ENCODE peak calls at places on chromosomes 3 and 15, in four cellular contexts. J is HCT116, G is K562, X is HepG2. L is an unnamed sample.

GRCh38 chr15:78065284-78065872 is 12.1 kb downstream of the TBC1D2B start:
- DNase-seq in J (no peak), G (no peak), X (peak; percentile 99), L (no peak)

GRCh38 chr3:141454906-141455602 is 31.8 kb upstream of the RASA2 start:
- DNase-seq in X (peak; percentile 77), J (peak; percentile 70), G (peak; percentile 82), L (no peak)

GRCh38 chr3:161316006-161316689 is 55.2 kb downstream of the SPTSSB start:
- DNase-seq in G (no peak), X (no peak), J (no peak), L (no peak)

GRCh38 chr3:20023663-20024417 is 11.8 kb upstream of the PP2D1 start:
- DNase-seq in G (peak; percentile 59), X (no peak), J (no peak), L (no peak)

GRCh38 chr15:67808821-67809220 is 16.5 kb upstream of the SKOR1 start:
- DNase-seq in G (no peak), X (no peak), J (no peak), L (no peak)

GRCh38 chr3:193791041-193792032 is 198.3 kb downstream of the OPA1 start:
- DNase-seq in G (no peak), J (no peak), X (no peak), L (no peak)

GRCh38 chr3:187490366-187490765 is 122.2 kb downstream of the RTP4 start:
- DNase-seq in G (no peak), J (no peak), X (no peak), L (no peak)

GRCh38 chr15:85029221-85029620 is 47.6 kb downstream of the PDE8A start:
- DNase-seq in X (no peak), G (no peak), J (no peak), L (no peak)

GRCh38 chr15:78034495-78035191 is 42.9 kb downstream of the TBC1D2B start:
- DNase-seq in X (no peak), J (no peak), G (no peak), L (no peak)

GRCh38 chr3:23567917-23568316 is 237.8 kb upstream of the UBE2E1 start:
- DNase-seq in G (no peak), J (peak; percentile 36), X (no peak), L (no peak)

GRCh38 chr3:40996382-40996781 is 202.9 kb upstream of the CTNNB1 start:
- DNase-seq in X (no peak), G (no peak), J (no peak), L (no peak)

GRCh38 chr15:92143765-92144164 is 249.9 kb upstream of the ST8SIA2 start:
- DNase-seq in J (no peak), G (peak; percentile 9), X (no peak), L (no peak)

DNA sequence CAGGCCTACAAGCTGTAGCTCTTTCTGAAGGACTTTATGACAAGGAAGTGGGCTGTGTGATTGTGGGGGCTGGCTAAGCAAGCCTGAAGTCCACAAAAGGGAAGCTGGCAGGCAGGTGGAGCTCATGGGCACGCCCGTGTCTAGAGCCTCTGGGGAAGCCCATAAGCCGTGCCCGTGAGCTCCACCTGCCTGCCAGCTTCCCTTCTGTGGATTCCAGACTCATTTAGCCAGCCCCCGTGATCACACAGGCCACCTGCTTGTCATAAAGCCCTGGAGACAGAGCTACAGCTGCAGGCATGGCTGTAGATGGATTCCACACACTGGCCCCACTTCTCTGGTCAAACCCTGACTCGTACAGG is 15.2 kb downstream of the EFCC1 start:
- DNase-seq in J (no peak), G (no peak), X (peak; percentile 39), L (no peak)
- TF ChIP-seq FOSL1 in J (no peak), G (no peak), X (no peak), L (no peak)

DNA sequence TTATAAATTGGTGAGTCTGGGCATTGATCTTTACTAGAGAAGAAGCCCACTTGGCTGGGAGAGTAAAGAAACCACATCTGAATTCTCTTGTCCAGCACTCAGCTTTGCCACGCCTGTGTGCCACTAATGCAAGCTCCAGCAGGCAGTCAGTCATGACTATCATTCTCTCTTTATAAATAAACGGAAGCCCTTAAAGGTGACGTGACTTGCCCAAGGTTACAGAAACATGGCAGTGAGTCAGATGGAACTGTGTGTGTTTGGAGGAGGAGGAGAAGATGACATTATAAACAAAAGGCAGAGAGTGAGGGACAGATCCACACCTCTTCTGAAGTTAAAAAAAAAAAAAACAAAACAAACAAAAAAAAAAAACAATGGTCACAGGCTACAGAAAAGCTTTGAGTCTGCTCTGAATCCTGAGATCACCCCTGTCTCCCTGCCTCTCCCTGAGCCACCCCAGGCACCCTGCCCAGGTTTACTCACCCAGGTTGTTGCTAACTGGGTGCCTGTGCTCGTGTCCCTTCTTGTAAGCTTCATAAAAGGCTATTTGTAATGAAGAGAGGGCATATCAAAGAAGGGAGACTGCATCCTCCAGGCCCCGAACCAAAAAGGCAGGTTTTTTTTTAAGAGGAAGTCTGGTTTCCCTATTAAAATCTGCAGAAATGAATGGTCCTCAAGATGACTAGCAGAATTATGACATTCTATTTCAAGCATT is 119.7 kb upstream of the PHLDB2 start:
- DNase-seq in J (peak; percentile 86), X (peak; percentile 91), G (no peak), L (no peak)
- TF ChIP-seq POLR2A in J (no peak), X (no peak), G (no peak), L (no peak)

DNA sequence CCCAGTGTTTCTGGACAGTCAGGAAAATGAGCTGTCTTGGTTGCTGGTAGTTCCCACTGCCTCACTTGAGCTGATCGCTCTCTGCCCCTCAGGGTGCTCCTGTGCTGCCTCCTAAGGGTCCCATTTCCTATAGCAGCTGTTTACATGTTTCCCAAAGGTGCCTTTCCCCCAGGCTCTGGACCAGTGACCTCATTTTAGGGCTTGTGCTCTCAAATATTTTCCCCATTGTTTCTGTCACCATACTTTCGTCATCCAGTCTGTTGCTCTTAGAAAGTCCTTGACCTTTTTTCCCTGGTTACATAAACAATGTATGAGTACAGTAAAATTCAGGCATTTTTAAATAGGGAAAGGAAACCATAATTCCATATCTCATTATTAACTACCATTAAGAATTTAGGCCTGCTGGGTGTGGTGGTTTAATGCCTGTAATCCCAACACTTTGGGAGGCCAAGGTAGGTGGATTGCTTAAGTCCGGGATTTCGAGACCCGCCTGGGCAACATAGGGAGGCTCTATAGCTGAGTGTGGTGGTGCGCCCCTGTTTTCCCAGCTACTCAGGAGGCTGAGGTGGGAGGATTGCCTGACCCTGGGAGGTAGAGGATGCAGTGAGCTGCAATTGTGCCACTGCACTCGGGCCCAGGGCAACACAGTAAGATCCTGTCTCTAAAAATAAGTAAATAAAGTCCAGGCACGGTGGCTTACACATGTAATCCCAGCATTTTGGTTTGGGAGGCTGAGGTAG is 11.7 kb downstream of the RAD54L2 start:
- DNase-seq in X (peak; percentile 70), J (no peak), G (no peak), L (no peak)
- H4K20me1 ChIP-seq in X (no peaks in the 10 kb centered on the region), J (no peaks in the 10 kb centered on the region), G (no peaks in the 10 kb centered on the region), L (no peaks in the 10 kb centered on the region)

GRCh38 chr15:79370716-79371115 is 59.8 kb downstream of the TMED3 start:
- DNase-seq in J (no peak), G (no peak), X (no peak), L (no peak)
- TF ChIP-seq FOSL1 in J (no peak), G (no peak), X (no peak), L (no peak)